ENCODE peak calls at places on chromosomes 13 and 19, in four cellular contexts. G is AG09309, V is WERI-Rb-1, X is heart left ventricle. Z is an unnamed sample.

GRCh38 chr19:19064098-19064722 is 416 bp downstream of the SLC25A42 start:
- DNase-seq in G (no peak), V (no peak), X (peak), Z (no peak)

GRCh38 chr19:54463531-54464043 is at the start of gene LENG9:
- DNase-seq in G (peak), V (peak), X (peak), Z (peak)

GRCh38 chr13:98276486-98276885 is 99.4 kb upstream of the RNF113B start:
- DNase-seq in G (no peak), V (no peak), X (no peak), Z (no peak)

GRCh38 chr19:23981863-23982262 is 67.2 kb downstream of the ZNF726 start:
- DNase-seq in G (no peak), V (no peak), X (no peak), Z (no peak)

GRCh38 chr13:60214213-60215079 is 50.7 kb upstream of the DIAPH3 start:
- DNase-seq in G (no peak), V (no peak), X (no peak), Z (no peak)

GRCh38 chr13:26785845-26786630 is 25.5 kb upstream of the GPR12 start:
- DNase-seq in G (no peak), V (no peak), X (peak), Z (no peak)

GRCh38 chr13:78742659-78743058 is 83.7 kb upstream of the OBI1 start:
- DNase-seq in G (no peak), V (no peak), X (no peak), Z (no peak)

GRCh38 chr19:33849551-33850147 is 53.0 kb downstream of the KCTD15 start:
- DNase-seq in G (no peak), V (no peak), X (no peak), Z (no peak)

GRCh38 chr19:13872695-13873389 is 4.1 kb upstream of the NANOS3 start:
- DNase-seq in G (no peak), V (no peak), X (peak), Z (no peak)

GRCh38 chr19:31943305-31943704 is 402.1 kb upstream of the ZNF507 start:
- DNase-seq in G (no peak), V (peak), X (no peak), Z (peak)

GRCh38 chr13:66859934-66860867 is 369.9 kb downstream of the PCDH9 start:
- DNase-seq in G (no peak), V (no peak), X (no peak), Z (no peak)

GRCh38 chr19:3606174-3606689 is 443 bp downstream of the TBXA2R start:
- DNase-seq in G (no peak), V (peak), X (peak), Z (no peak)

GRCh38 chr19:55251296-55252081 is 7.3 kb downstream of the PPP6R1 start:
- DNase-seq in G (no peak), V (no peak), X (no peak), Z (no peak)

GRCh38 chr13:26497991-26498423 is 59.5 kb upstream of the WASF3 start:
- DNase-seq in G (peak), V (no peak), X (no peak), Z (no peak)

GRCh38 chr13:81957121-81957520 is 1616.2 kb upstream of the SPRY2 start:
- DNase-seq in G (no peak), V (no peak), X (no peak), Z (no peak)

GRCh38 chr19:16373539-16373938 is 48.9 kb downstream of the KLF2 start:
- DNase-seq in G (no peak), V (no peak), X (no peak), Z (no peak)

GRCh38 chr13:23319915-23320224 is 113.6 kb downstream of the SACS start:
- DNase-seq in G (no peak), V (no peak), X (no peak), Z (no peak)

GRCh38 chr13:110232146-110232545 is 74.8 kb downstream of the COL4A1 start:
- DNase-seq in G (no peak), V (no peak), X (no peak), Z (no peak)

GRCh38 chr13:47592256-47592655 is 408.8 kb downstream of the SUCLA2 start:
- DNase-seq in G (no peak), V (no peak), X (no peak), Z (no peak)

GRCh38 chr13:47598340-47598911 is 402.6 kb downstream of the SUCLA2 start:
- DNase-seq in G (no peak), V (no peak), X (no peak), Z (no peak)

GRCh38 chr13:47594833-47595232 is 406.2 kb downstream of the SUCLA2 start:
- DNase-seq in G (no peak), V (peak), X (no peak), Z (no peak)
- TF ChIP-seq CTCF in G (peak), V (peak), X (no peak), Z (no peak)

GRCh38 chr19:45448425-45448756 is 19.4 kb upstream of the FOSB start:
- DNase-seq in G (no peak), V (no peak), X (no peak), Z (no peak)

GRCh38 chr19:45445139-45445538 is 21.4 kb upstream of the ERCC1 start:
- DNase-seq in G (no peak), V (no peak), X (no peak), Z (no peak)

GRCh38 chr19:45446944-45447343 is 20.9 kb upstream of the FOSB start:
- DNase-seq in G (no peak), V (no peak), X (no peak), Z (no peak)

GRCh38 chr19:45444318-45445041 is 20.8 kb upstream of the ERCC1 start:
- DNase-seq in G (no peak), V (peak), X (peak), Z (peak)

DNA sequence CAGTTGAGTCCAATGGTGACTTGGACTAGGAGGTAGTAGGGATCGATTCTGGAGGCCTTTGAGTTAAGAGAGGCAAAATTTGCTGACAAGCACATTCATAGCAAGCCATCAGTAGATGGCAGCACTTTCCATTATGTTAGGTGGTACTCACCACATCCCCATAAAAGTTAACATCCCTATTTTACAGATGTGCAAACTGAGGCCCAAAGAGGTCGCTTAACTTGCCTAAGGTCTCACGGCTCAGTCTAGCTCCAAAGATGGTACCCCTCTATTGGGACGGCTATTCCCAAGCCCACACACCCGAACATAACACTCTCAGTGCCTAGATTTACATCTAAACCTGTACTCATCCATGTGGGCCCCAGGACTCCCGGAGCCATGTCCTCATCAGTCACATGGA is 21.5 kb upstream of the FOSB start:
- DNase-seq in G (no peak), V (no peak), X (no peak), Z (no peak)
- TF ChIP-seq CTCF in G (peak), V (peak), X (peak), Z (no peak)

DNA sequence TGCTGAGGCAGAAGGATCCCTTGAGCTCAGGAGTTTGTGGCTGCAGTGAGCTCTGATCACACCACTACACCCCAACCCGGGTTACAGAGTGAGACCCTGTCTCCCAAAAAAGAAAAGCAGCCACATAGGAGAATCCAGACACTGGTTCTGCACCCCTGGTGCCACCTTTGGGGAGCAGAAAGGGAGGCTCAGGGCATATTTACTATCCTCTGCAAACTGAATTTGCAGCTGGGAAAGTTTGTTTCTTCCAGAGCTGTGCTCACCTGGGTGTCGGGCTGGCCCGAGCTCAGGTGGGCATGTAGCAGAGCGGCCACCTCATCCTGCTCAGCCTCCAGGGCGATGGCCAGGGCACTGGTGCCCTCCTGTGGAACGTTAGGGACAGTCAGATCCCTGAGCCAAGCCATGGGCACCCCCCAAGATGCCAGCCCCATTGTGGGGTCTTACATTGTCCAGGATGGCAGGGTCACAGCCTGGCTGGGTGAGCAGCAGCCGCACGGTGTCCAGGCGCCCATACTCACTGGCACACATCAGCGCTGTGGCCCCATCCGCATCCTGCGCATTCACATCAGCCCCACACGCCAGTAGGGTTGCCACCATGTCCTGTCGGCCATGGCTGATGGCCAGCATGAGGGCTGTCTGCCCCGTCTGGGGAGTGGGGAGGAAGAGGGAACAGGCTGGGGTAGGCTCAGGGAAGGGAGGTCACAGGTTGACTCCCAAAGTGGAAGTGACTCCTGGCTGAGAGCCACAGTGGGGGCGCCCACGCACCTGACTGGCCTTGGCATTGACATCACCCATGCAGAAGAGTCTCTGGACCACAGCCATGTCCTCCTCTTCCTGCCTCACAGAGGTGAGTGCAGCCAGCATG is 3.1 kb downstream of the RPS28 start:
- DNase-seq in G (no peak), V (no peak), X (peak), Z (no peak)
- TF ChIP-seq CTCF in G (no peak), V (no peak), X (no peak), Z (no peak)

DNA sequence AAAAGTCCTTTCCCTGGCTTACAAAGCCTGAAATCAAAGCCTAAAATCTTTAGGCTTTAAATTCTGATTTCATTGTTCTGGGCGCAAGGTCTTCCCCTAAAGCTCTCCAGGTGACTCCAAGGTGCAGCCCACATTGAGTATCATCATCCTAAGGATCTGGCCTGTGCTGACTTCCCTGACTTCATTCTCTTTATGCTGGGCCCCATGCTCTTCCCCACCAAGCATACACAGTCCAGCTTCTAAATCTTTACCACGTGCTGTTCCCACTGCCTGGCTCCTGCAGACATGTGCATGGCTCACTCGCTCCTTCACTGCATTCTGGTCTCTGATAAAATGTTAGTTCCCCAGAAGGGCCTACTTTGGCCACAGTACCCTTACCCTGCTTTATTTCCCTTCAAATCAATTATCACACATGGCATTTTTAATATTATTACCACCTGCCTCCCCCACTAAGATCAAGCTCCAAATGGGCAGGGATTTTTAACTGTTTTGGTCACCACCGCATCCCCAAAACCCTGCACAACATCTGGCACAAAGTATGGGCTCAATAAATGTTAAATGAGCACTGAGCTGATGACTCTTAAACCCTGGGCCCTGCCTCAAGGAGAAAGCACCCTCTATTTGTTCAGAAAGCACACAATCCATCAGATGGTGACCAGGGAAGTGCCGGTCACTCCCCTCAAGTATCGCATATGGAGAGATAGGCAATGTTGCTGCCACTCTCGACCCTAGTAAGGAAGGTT is 3.3 kb downstream of the FBL start:
- DNase-seq in G (no peak), V (no peak), X (no peak), Z (no peak)
- TF ChIP-seq CTCF in G (no peak), V (no peak), X (no peak), Z (no peak)

GRCh38 chr13:42832341-42833153 is 51.2 kb downstream of the FAM216B start:
- DNase-seq in G (peak), V (no peak), X (no peak), Z (no peak)

GRCh38 chr13:42835012-42835411 is 53.6 kb downstream of the FAM216B start:
- DNase-seq in G (no peak), V (no peak), X (no peak), Z (no peak)

GRCh38 chr13:42836930-42837329 is 55.5 kb downstream of the FAM216B start:
- DNase-seq in G (no peak), V (peak), X (no peak), Z (no peak)
- TF ChIP-seq CTCF in G (peak), V (no peak), X (peak), Z (no peak)

GRCh38 chr13:40749327-40749726 is 21.7 kb downstream of the MRPS31 start:
- DNase-seq in G (no peak), V (no peak), X (no peak), Z (no peak)
- TF ChIP-seq CTCF in G (no peak), V (no peak), X (peak), Z (no peak)

DNA sequence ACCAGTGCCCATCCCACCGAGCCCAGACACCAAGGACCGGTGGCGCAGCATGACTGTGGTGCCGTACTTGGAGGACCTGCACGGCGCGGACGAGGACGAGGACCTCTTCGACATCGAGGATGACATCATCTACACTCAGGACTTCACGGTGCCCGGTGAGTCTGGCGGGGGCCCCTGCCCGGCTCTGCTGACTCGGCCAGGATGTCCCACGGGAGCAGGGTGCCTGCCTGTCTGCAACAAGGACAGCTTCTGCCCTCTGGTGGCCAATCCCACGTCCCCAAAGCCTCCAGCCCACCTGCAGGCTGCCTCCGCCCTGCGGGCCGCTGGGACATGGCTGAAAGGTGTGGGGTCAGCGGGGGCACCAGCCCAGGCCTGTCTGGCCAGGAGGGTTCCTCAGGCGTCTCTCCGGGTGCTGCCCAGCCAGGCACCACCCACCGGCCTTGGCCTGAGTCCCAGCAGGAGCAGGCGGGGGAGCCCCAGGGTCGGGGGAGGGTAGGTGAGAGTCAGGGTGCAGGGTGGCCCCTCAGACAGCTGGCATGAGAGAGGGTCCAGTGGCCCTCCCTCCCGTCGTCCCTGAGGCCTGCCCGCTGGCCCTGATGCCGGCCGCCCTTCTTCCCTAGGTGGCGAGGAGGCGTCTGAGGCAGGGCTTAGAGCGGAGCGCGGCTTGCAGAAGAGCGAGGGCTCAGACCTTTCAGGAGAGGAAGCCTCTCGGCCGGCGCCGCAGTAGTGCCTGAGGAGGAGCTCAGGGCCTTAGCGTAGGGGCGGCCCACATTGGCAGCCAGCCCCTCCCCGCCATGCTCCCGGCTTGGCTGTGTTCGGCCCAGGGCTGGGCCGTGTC is 14.6 kb downstream of the CBARP start:
- DNase-seq in G (no peak), V (peak), X (peak), Z (peak)
- TF ChIP-seq CTCF in G (peak), V (peak), X (peak), Z (peak)

GRCh38 chr19:17471410-17472125 is 1.2 kb downstream of the SLC27A1 start:
- DNase-seq in G (no peak), V (no peak), X (no peak), Z (no peak)

GRCh38 chr19:17473041-17473440 is 2.7 kb downstream of the SLC27A1 start:
- DNase-seq in G (no peak), V (peak), X (no peak), Z (no peak)

GRCh38 chr19:17470204-17470841 is at the start of gene SLC27A1:
- DNase-seq in G (peak), V (peak), X (peak), Z (peak)

GRCh38 chr19:17479325-17479791 is 9.0 kb downstream of the SLC27A1 start:
- DNase-seq in G (peak), V (no peak), X (no peak), Z (no peak)

DNA sequence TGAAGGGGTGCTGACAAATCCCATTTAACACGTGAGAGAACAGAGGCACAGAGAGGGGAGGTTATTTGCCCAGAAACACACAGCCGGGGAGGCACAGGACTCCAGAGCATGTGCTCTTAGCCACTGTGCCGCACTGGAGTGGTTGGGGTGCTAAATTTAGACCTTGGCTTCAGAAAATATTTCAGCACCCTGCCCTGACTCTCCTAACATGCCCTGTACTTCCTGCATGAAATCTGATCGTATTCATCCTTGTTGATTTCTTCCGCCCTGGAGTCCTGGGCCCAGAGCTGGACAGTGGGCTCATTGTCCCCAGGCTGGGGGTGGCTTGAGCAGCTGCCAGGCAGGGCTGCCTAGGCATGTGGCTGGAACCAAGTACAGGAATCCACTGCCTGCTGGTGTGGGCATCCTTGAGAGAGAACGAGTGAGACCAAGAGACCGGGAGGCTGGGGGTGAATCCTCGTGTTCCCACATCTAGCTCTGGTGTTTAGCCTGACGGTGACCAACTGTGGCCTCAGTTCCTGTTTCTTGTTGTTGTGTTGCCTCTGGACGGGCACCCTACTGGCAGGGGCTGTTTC is 5.3 kb downstream of the SLC27A1 start:
- DNase-seq in G (no peak), V (no peak), X (peak), Z (no peak)
- TF ChIP-seq CTCF in G (no peak), V (no peak), X (no peak), Z (no peak)

GRCh38 chr19:40976724-40977123 is 14.4 kb upstream of the CYP2B6 start:
- DNase-seq in G (no peak), V (no peak), X (no peak), Z (no peak)

GRCh38 chr19:40976134-40976533 is 14.9 kb upstream of the CYP2B6 start:
- DNase-seq in G (no peak), V (no peak), X (no peak), Z (no peak)

DNA sequence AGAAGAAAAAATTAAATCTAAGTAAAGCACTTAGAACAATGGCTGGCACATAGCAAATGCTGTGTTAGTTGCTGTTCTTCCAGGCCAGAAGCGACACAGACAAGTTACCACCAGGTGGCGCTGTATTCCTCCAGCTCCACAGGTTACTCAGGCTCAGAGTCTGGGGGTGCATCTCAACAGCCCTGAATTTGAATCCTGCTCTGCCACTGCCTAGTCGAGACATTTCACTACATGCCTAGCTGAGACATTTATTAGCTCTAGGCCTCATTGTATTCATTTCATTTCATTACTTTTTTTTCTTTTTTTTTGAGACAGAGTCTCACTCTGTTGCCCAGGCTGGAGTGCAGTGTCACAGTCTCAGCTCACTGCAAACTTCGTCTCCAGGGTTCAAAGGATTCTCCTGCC is 16.4 kb upstream of the CYP2B6 start:
- DNase-seq in G (peak), V (peak), X (peak), Z (peak)
- TF ChIP-seq CTCF in G (peak), V (peak), X (peak), Z (peak)

Z was measured in glutamatergic neuron.